ENCODE peak calls at places on chromosome 11, in four cellular contexts. Q is brain pericyte; X is effector memory CD8-positive, alpha-beta T cell; W is uterus. E is an unnamed sample.

GRCh38 chr11:119476038-119476437 is 53.1 kb upstream of the THY1 start:
- DNase-seq in W (no peak), Q (no peak), X (no peak), E (no peak)

GRCh38 chr11:82365351-82365750 is 368.3 kb downstream of the FAM181B start:
- DNase-seq in W (no peak), X (no peak), Q (no peak), E (no peak)

GRCh38 chr11:2513441-2513840 is 68.6 kb downstream of the KCNQ1 start:
- DNase-seq in X (no peak), W (no peak), Q (no peak), E (peak)

GRCh38 chr11:61378713-61379313 is 13.6 kb upstream of the TMEM216 start:
- DNase-seq in W (peak), X (no peak), Q (peak), E (peak)

GRCh38 chr11:92109476-92109875 is 115.1 kb upstream of the FAT3 start:
- DNase-seq in Q (no peak), X (no peak), W (no peak), E (no peak)

GRCh38 chr11:14058061-14058460 is 95.5 kb downstream of the SPON1 start:
- DNase-seq in W (no peak), Q (no peak), X (no peak), E (no peak)

GRCh38 chr11:86018249-86018648 is 50.6 kb downstream of the PICALM start:
- DNase-seq in X (no peak), Q (no peak), W (no peak), E (no peak)

GRCh38 chr11:79481795-79482194 is 41.0 kb upstream of the TENM4 start:
- DNase-seq in W (no peak), Q (no peak), X (no peak), E (no peak)

GRCh38 chr11:103537904-103538502 is 428.8 kb downstream of the DYNC2H1 start:
- DNase-seq in W (no peak), X (no peak), Q (no peak), E (no peak)

GRCh38 chr11:1194231-1194976 is 28.5 kb upstream of the MUC5B start:
- DNase-seq in W (no peak), X (no peak), Q (no peak), E (peak)

GRCh38 chr11:121249039-121249663 is 43.4 kb upstream of the SC5D start:
- DNase-seq in X (no peak), Q (no peak), W (no peak), E (no peak)

GRCh38 chr11:116716617-116717016 is 56.2 kb downstream of the BUD13 start:
- DNase-seq in Q (no peak), X (no peak), W (no peak), E (no peak)

GRCh38 chr11:29773656-29774264 is 243.1 kb downstream of the KCNA4 start:
- DNase-seq in X (no peak), Q (no peak), W (peak), E (no peak)

GRCh38 chr11:47121056-47121455 is 55.6 kb downstream of the ARFGAP2 start:
- DNase-seq in X (no peak), W (no peak), Q (no peak), E (no peak)

GRCh38 chr11:62337682-62338181 is 484 bp downstream of the ASRGL1 start:
- DNase-seq in W (no peak), X (no peak), Q (no peak), E (no peak)

GRCh38 chr11:86511086-86511551 is 136.4 kb downstream of the CCDC81 start:
- DNase-seq in X (no peak), W (no peak), Q (peak), E (no peak)

GRCh38 chr11:2778630-2779498 is 79.1 kb upstream of the KCNQ1OT1 start:
- DNase-seq in X (no peak), Q (no peak), W (peak), E (peak)

GRCh38 chr11:723120-723883 is 17.3 kb downstream of the EPS8L2 start:
- DNase-seq in X (peak), W (no peak), Q (no peak), E (no peak)

GRCh38 chr11:88695701-88696414 is 358.3 kb upstream of the CTSC start:
- DNase-seq in W (peak), Q (no peak), X (no peak), E (no peak)

GRCh38 chr11:9905562-9905961 is 241.7 kb downstream of the SWAP70 start:
- DNase-seq in Q (no peak), X (no peak), W (no peak), E (no peak)

GRCh38 chr11:43504316-43504950 is 145.7 kb downstream of the TTC17 start:
- DNase-seq in W (no peak), X (no peak), Q (no peak), E (no peak)

GRCh38 chr11:19607656-19608360 is 104.8 kb upstream of the NAV2 start:
- DNase-seq in Q (no peak), X (no peak), W (no peak), E (no peak)

GRCh38 chr11:131186629-131187075 is 183.8 kb upstream of the NTM start:
- DNase-seq in W (no peak), X (no peak), Q (no peak), E (no peak)

GRCh38 chr11:134579709-134580634 is 167.9 kb upstream of the B3GAT1 start:
- DNase-seq in Q (no peak), W (no peak), X (no peak), E (no peak)

GRCh38 chr11:29125621-29126020 is 891.2 kb downstream of the KCNA4 start:
- DNase-seq in W (no peak), Q (no peak), X (no peak), E (no peak)

GRCh38 chr11:130209128-130209932 is 49.7 kb downstream of the ST14 start:
- DNase-seq in W (no peak), X (no peak), Q (no peak), E (no peak)

GRCh38 chr11:68297812-68298658 is 14.4 kb upstream of the LRP5 start:
- DNase-seq in X (peak), Q (peak), W (peak), E (peak)

GRCh38 chr11:57787920-57788716 is 26.5 kb downstream of the CTNND1 start:
- DNase-seq in X (no peak), Q (no peak), W (no peak), E (no peak)

GRCh38 chr11:116400081-116400480 is 372.7 kb downstream of the BUD13 start:
- DNase-seq in X (no peak), W (no peak), Q (no peak), E (no peak)

GRCh38 chr11:17063171-17064002 is 14.1 kb downstream of the RPS13 start:
- DNase-seq in W (no peak), Q (no peak), X (peak), E (no peak)

GRCh38 chr11:35364101-35364780 is 55.1 kb downstream of the SLC1A2 start:
- DNase-seq in W (peak), X (no peak), Q (peak), E (peak)

GRCh38 chr11:67699521-67699920 is 25.1 kb upstream of the ALDH3B2 start:
- DNase-seq in W (no peak), X (no peak), Q (no peak), E (no peak)

E was measured in tibial artery.